ENCODE peak calls at places on chromosomes 2 and 18, in six cellular contexts. One of them, this sample, is unnamed.

GRCh38 chr2:2016912-2017311 is 272.6 kb upstream of the PXDN start:
- DNase-seq in gastrocnemius medialis: no peak
- DNase-seq in right lobe of liver: no peak
- DNase-seq in K562: no peak
- DNase-seq in ovary: no peak
- DNase-seq in tibial nerve: no peak
- DNase-seq in this sample: no peak

GRCh38 chr2:173049732-173050314 is 25.8 kb upstream of the MAP3K20 start:
- DNase-seq in gastrocnemius medialis: no peak
- DNase-seq in right lobe of liver: no peak
- DNase-seq in K562: no peak
- DNase-seq in ovary: no peak
- DNase-seq in tibial nerve: no peak
- DNase-seq in this sample: no peak

GRCh38 chr2:235641333-235641732 is 147.5 kb downstream of the AGAP1 start:
- DNase-seq in gastrocnemius medialis: no peak
- DNase-seq in right lobe of liver: no peak
- DNase-seq in K562: no peak
- DNase-seq in ovary: no peak
- DNase-seq in tibial nerve: no peak
- DNase-seq in this sample: peak; percentile 83

GRCh38 chr2:48343571-48344440 is 186.1 kb upstream of the STON1 start:
- DNase-seq in gastrocnemius medialis: no peak
- DNase-seq in right lobe of liver: no peak
- DNase-seq in K562: no peak
- DNase-seq in ovary: no peak
- DNase-seq in tibial nerve: no peak
- DNase-seq in this sample: no peak

GRCh38 chr2:219661197-219661954 is 33.9 kb downstream of the SLC4A3 start:
- DNase-seq in gastrocnemius medialis: no peak
- DNase-seq in right lobe of liver: no peak
- DNase-seq in K562: peak; percentile 37
- DNase-seq in ovary: no peak
- DNase-seq in tibial nerve: no peak
- DNase-seq in this sample: no peak

GRCh38 chr2:67476808-67477790 is 80.0 kb downstream of the ETAA1 start:
- DNase-seq in gastrocnemius medialis: no peak
- DNase-seq in right lobe of liver: no peak
- DNase-seq in K562: peak; percentile 14
- DNase-seq in ovary: no peak
- DNase-seq in tibial nerve: no peak
- DNase-seq in this sample: peak; percentile 5

GRCh38 chr2:145394181-145394580 is 874.3 kb upstream of the ZEB2 start:
- DNase-seq in gastrocnemius medialis: no peak
- DNase-seq in right lobe of liver: no peak
- DNase-seq in K562: no peak
- DNase-seq in ovary: no peak
- DNase-seq in tibial nerve: no peak
- DNase-seq in this sample: no peak

GRCh38 chr18:3605562-3606443 is 155.8 kb downstream of the TGIF1 start:
- DNase-seq in gastrocnemius medialis: no peak
- DNase-seq in right lobe of liver: no peak
- DNase-seq in K562: no peak
- DNase-seq in ovary: no peak
- DNase-seq in tibial nerve: no peak
- DNase-seq in this sample: no peak

GRCh38 chr18:37414816-37415215 is 150.8 kb downstream of the CELF4 start:
- DNase-seq in gastrocnemius medialis: no peak
- DNase-seq in right lobe of liver: no peak
- DNase-seq in K562: no peak
- DNase-seq in ovary: no peak
- DNase-seq in tibial nerve: no peak
- DNase-seq in this sample: no peak

GRCh38 chr2:207308519-207309224 is 142.9 kb upstream of the KLF7 start:
- DNase-seq in gastrocnemius medialis: no peak
- DNase-seq in right lobe of liver: no peak
- DNase-seq in K562: no peak
- DNase-seq in ovary: no peak
- DNase-seq in tibial nerve: no peak
- DNase-seq in this sample: no peak

GRCh38 chr2:56455642-56456041 is 271.9 kb downstream of the CCDC85A start:
- DNase-seq in gastrocnemius medialis: no peak
- DNase-seq in right lobe of liver: no peak
- DNase-seq in K562: no peak
- DNase-seq in ovary: no peak
- DNase-seq in tibial nerve: no peak
- DNase-seq in this sample: no peak

GRCh38 chr18:48621240-48621639 is 82.4 kb downstream of the CTIF start:
- DNase-seq in gastrocnemius medialis: no peak
- DNase-seq in right lobe of liver: no peak
- DNase-seq in K562: no peak
- DNase-seq in ovary: no peak
- DNase-seq in tibial nerve: no peak
- DNase-seq in this sample: no peak

GRCh38 chr2:15984367-15985255 is 44.3 kb downstream of the MYCN start:
- DNase-seq in gastrocnemius medialis: no peak
- DNase-seq in right lobe of liver: no peak
- DNase-seq in K562: no peak
- DNase-seq in ovary: no peak
- DNase-seq in tibial nerve: no peak
- DNase-seq in this sample: peak; percentile 55

GRCh38 chr2:105454801-105455485 is 56.1 kb upstream of the FHL2 start:
- DNase-seq in gastrocnemius medialis: no peak
- DNase-seq in right lobe of liver: no peak
- DNase-seq in K562: peak; percentile 54
- DNase-seq in ovary: peak; percentile 46
- DNase-seq in tibial nerve: peak; percentile 28
- DNase-seq in this sample: peak; percentile 21

GRCh38 chr18:32425466-32425865 is 45.2 kb downstream of the GAREM1 start:
- DNase-seq in gastrocnemius medialis: no peak
- DNase-seq in right lobe of liver: no peak
- DNase-seq in K562: no peak
- DNase-seq in ovary: no peak
- DNase-seq in tibial nerve: no peak
- DNase-seq in this sample: no peak

GRCh38 chr2:108893277-108893676 is 95.7 kb downstream of the EDAR start:
- DNase-seq in gastrocnemius medialis: no peak
- DNase-seq in right lobe of liver: no peak
- DNase-seq in K562: no peak
- DNase-seq in ovary: no peak
- DNase-seq in tibial nerve: no peak
- DNase-seq in this sample: no peak

GRCh38 chr2:222364280-222364895 is 60.0 kb upstream of the SGPP2 start:
- DNase-seq in gastrocnemius medialis: no peak
- DNase-seq in right lobe of liver: no peak
- DNase-seq in K562: no peak
- DNase-seq in ovary: no peak
- DNase-seq in tibial nerve: no peak
- DNase-seq in this sample: no peak

GRCh38 chr2:122886479-122887130 is 1131.2 kb downstream of the TSN start:
- DNase-seq in gastrocnemius medialis: no peak
- DNase-seq in right lobe of liver: no peak
- DNase-seq in K562: no peak
- DNase-seq in ovary: no peak
- DNase-seq in tibial nerve: no peak
- DNase-seq in this sample: no peak

GRCh38 chr2:38610851-38611801 is 8.4 kb upstream of the HNRNPLL start:
- DNase-seq in gastrocnemius medialis: no peak
- DNase-seq in right lobe of liver: no peak
- DNase-seq in K562: no peak
- DNase-seq in ovary: no peak
- DNase-seq in tibial nerve: no peak
- DNase-seq in this sample: no peak

GRCh38 chr2:241105641-241106040 is 3.6 kb upstream of the MTERF4 start:
- DNase-seq in gastrocnemius medialis: no peak
- DNase-seq in right lobe of liver: no peak
- DNase-seq in K562: no peak
- DNase-seq in ovary: no peak
- DNase-seq in tibial nerve: no peak
- DNase-seq in this sample: no peak

GRCh38 chr2:241099246-241099645 is 2.8 kb downstream of the MTERF4 start:
- DNase-seq in gastrocnemius medialis: no peak
- DNase-seq in right lobe of liver: no peak
- DNase-seq in K562: no peak
- DNase-seq in ovary: no peak
- DNase-seq in tibial nerve: no peak
- DNase-seq in this sample: no peak

GRCh38 chr2:241107384-241107783 is 5.3 kb upstream of the MTERF4 start:
- DNase-seq in gastrocnemius medialis: no peak
- DNase-seq in right lobe of liver: no peak
- DNase-seq in K562: no peak
- DNase-seq in ovary: no peak
- DNase-seq in tibial nerve: no peak
- DNase-seq in this sample: no peak

GRCh38 chr2:241103176-241103595 is 1.1 kb upstream of the MTERF4 start:
- DNase-seq in gastrocnemius medialis: no peak
- DNase-seq in right lobe of liver: no peak
- DNase-seq in K562: no peak
- DNase-seq in ovary: no peak
- DNase-seq in tibial nerve: no peak
- DNase-seq in this sample: no peak

DNA sequence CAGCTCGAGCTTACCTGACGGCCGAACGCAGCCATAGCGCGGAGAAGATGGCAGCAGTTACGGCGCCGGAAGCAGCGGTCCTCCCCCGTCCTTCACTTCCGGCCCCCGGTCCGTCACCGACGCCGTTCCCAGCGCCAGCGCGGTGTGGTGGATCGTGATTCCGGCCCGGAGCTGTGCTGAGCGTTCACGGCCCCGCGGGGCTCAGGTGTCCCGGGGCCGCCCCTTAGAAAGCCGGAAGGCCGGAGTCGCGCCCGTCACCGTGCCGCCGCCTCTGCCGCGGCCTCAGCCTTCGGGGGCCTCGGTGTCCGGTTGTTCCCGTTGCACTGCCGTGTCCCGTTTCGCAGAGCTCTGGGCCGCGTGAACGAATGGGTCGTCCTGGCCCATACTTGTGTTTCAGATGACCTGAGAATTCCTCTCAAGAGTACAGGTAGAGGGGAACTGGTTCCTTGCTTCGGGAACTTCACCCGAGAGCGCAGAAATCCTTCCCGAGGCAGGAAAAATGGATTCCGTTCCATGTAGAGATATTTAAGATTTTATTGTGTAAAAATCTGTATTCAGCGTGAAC is at the start of gene MTERF4:
- DNase-seq in gastrocnemius medialis: peak; percentile 76
- DNase-seq in right lobe of liver: peak; percentile 92
- DNase-seq in K562: peak; percentile 84
- DNase-seq in ovary: peak; percentile 84
- DNase-seq in tibial nerve: peak; percentile 60
- DNase-seq in this sample: peak; percentile 95
- TF ChIP-seq POLR2A in gastrocnemius medialis: peak; percentile 73
- TF ChIP-seq POLR2A in right lobe of liver: peak; percentile 73
- TF ChIP-seq POLR2A in K562: peak; percentile 80
- TF ChIP-seq POLR2A in ovary: peak; percentile 57
- TF ChIP-seq POLR2A in tibial nerve: no peak
- TF ChIP-seq POLR2A in this sample: no peak

GRCh38 chr2:238231809-238232208 is 8.0 kb downstream of the HES6 start:
- DNase-seq in gastrocnemius medialis: no peak
- DNase-seq in right lobe of liver: no peak
- DNase-seq in K562: no peak
- DNase-seq in ovary: no peak
- DNase-seq in tibial nerve: no peak
- DNase-seq in this sample: no peak
- H3K4me3 ChIP-seq in gastrocnemius medialis: peak overlapping the region; percentile 34
- H3K4me3 ChIP-seq in right lobe of liver: no peak overlapping the region
- H3K4me3 ChIP-seq in K562: peak overlapping the region; percentile 60
- H3K4me3 ChIP-seq in ovary: peak overlapping the region; percentile 37
- H3K4me3 ChIP-seq in tibial nerve: peak overlapping the region; percentile 71
- H3K4me3 ChIP-seq in this sample: no peak overlapping the region

DNA sequence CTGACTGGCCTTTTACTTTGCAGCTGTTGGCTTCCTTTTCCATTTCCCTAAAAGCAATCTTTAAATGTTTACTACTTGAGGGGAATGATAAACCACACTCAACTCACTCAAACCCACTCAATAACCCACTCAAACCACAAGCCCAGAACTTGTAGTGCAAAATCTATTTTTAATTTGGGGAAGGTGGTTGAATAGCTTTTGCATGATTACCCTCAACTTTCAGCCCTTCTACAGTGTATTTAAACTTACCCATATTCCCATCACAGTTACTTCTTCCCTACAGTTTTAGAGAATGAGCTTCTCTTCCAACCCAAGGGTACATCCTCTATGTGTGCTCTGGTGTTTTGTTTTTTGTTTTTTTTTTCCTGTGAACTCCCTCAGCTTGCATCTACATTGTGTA is 636.1 kb downstream of the TDRD15 start:
- DNase-seq in gastrocnemius medialis: no peak
- DNase-seq in right lobe of liver: no peak
- DNase-seq in K562: no peak
- DNase-seq in ovary: no peak
- DNase-seq in tibial nerve: no peak
- DNase-seq in this sample: no peak
- TF ChIP-seq POLR2A in gastrocnemius medialis: no peak
- TF ChIP-seq POLR2A in right lobe of liver: no peak
- TF ChIP-seq POLR2A in K562: no peak
- TF ChIP-seq POLR2A in ovary: no peak
- TF ChIP-seq POLR2A in tibial nerve: no peak
- TF ChIP-seq POLR2A in this sample: no peak

DNA sequence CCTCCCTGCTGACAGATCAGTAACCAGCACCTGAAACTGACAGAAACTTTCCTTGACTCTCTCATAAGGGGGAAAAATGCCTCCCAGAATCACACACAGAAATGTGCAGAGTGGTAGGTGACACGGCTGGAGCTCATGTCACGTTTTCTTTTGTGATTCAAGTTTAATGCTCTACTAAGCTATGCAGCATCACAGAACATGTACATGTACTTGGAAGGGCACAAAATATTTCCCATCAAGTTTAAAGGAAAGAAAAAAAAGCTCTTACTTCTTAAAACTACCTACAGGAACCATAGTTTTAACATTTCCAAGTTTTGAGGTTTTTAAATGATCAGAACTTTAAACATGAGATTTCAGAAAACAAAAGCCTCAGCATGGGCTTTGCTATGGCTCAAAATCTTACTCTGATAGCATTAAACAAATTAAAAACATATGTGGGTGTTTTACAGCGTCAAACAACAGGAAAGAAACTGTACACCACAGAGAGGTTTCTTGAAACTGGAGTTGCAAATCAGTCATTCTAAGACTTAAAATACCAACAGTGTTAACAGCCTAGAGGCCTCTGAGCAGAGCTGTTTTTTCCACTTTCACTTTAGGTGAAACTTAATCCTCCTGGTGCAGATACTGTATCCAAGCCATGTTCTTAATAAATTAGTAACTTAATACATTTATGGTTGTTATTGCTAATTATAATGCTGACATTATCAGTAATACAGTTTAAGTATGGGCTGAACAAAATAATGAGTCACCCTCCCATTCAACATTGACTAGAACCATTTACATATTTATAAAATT is 30.1 kb downstream of the MBP start:
- DNase-seq in gastrocnemius medialis: no peak
- DNase-seq in right lobe of liver: no peak
- DNase-seq in K562: no peak
- DNase-seq in ovary: no peak
- DNase-seq in tibial nerve: no peak
- DNase-seq in this sample: no peak
- H3K4me3 ChIP-seq in gastrocnemius medialis: peak overlapping the region; percentile 34
- H3K4me3 ChIP-seq in right lobe of liver: no peak overlapping the region
- H3K4me3 ChIP-seq in K562: no peak overlapping the region
- H3K4me3 ChIP-seq in ovary: no peak overlapping the region
- H3K4me3 ChIP-seq in tibial nerve: no peak overlapping the region
- H3K4me3 ChIP-seq in this sample: no peak overlapping the region

This sample was measured in thyroid gland.